ENCODE peak calls at places on chromosome 2, in seven cellular contexts. V is ovary, K is IMR-90, I is esophagus squamous epithelium, G is thoracic aorta, B is body of pancreas, H is left ventricle myocardium inferior. Y is an unnamed sample.
A peak's percentile ranks its signal among the peaks of the same experiment; 100 is the strongest.

GRCh38 chr2:163155279-163155883 is 316.8 kb upstream of the KCNH7 start:
- DNase-seq in I (no peak), H (no peak), G (no peak), B (no peak), K (peak; percentile 35), V (no peak), Y (peak; percentile 57)

GRCh38 chr2:59249441-59250330 is 1008.6 kb upstream of the FANCL start:
- DNase-seq in B (no peak), G (no peak), V (no peak), K (no peak), H (no peak), I (no peak), Y (no peak)

GRCh38 chr2:104889261-104890091 is 35.6 kb downstream of the POU3F3 start:
- DNase-seq in G (no peak), B (no peak), H (no peak), I (no peak), V (no peak), K (no peak), Y (no peak)

GRCh38 chr2:9365498-9366019 is 57.8 kb downstream of the ITGB1BP1 start:
- DNase-seq in B (no peak), K (no peak), V (no peak), G (no peak), H (no peak), I (no peak), Y (no peak)

GRCh38 chr2:144517825-144518699 is 1.9 kb downstream of the ZEB2 start:
- DNase-seq in I (no peak), H (no peak), K (no peak), V (peak; percentile 60), B (no peak), G (no peak), Y (no peak)

GRCh38 chr2:230877737-230878598 is 13.2 kb downstream of the ITM2C start:
- DNase-seq in G (no peak), B (no peak), K (no peak), H (no peak), V (no peak), I (no peak), Y (no peak)

GRCh38 chr2:169961911-169962310 is 134.7 kb downstream of the UBR3 start:
- DNase-seq in G (no peak), B (no peak), I (no peak), V (no peak), H (no peak), K (peak; percentile 88), Y (peak; percentile 74)

GRCh38 chr2:235685024-235685721 is 191.3 kb downstream of the AGAP1 start:
- DNase-seq in G (no peak), K (no peak), H (no peak), I (no peak), V (no peak), B (no peak), Y (no peak)

GRCh38 chr2:23761638-23762037 is 165.3 kb downstream of the ATAD2B start:
- DNase-seq in B (no peak), H (no peak), K (no peak), G (no peak), I (no peak), V (no peak), Y (no peak)

GRCh38 chr2:240932001-240932723 is 26.0 kb downstream of the CROCC2 start:
- DNase-seq in H (no peak), K (no peak), I (no peak), V (no peak), G (no peak), B (peak; percentile 1), Y (no peak)

GRCh38 chr2:189782221-189782671 is 1.9 kb downstream of the ORMDL1 start:
- DNase-seq in H (no peak), G (no peak), B (no peak), K (peak; percentile 29), V (no peak), I (no peak), Y (peak; percentile 13)

GRCh38 chr2:25041307-25041927 is 459 bp upstream of the EFR3B start:
- DNase-seq in G (no peak), K (peak; percentile 32), V (peak; percentile 73), H (peak; percentile 47), B (peak; percentile 77), I (no peak), Y (peak; percentile 45)

GRCh38 chr2:200336980-200337615 is 30.6 kb downstream of the SPATS2L start:
- DNase-seq in H (no peak), B (no peak), K (no peak), V (no peak), G (no peak), I (no peak), Y (no peak)

GRCh38 chr2:179538406-179538805 is 273.8 kb upstream of the SESTD1 start:
- DNase-seq in B (no peak), G (no peak), I (no peak), V (no peak), H (no peak), K (peak; percentile 41), Y (peak; percentile 81)

GRCh38 chr2:235639387-235639786 is 145.5 kb downstream of the AGAP1 start:
- DNase-seq in V (peak; percentile 52), G (peak; percentile 64), B (peak; percentile 32), I (no peak), H (peak; percentile 67), K (peak; percentile 95), Y (peak; percentile 46)

DNA sequence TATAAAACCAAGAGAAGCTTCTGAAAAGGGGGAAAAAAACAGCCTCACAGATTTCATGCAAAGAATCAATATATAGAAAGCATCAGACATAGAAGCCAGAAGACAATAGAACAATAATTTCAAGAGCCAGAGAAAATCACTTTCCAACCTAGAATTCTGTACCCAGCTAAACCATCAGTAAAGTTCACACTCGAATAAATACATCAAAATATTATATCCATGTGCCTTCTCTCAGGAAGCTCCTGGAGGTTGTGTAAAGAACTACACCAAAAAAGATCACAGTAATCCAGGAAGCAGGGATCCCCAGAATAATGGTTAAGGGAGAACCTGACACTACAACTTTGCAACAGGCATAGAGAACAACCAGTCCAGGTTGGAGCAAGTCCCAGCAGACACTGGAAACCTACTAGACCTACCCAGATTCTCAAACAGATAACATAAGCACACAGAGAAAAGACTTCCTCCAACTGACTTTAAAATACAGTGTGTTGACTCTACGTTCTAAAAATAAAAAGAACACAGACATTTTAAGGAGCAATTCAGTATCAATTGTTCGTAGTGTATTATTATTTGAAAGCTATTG is 401.9 kb upstream of the HS6ST1 start:
- DNase-seq in V (no peak), G (no peak), H (no peak), I (no peak), K (no peak), B (no peak), Y (no peak)
- TF ChIP-seq CTCF in V (no peak), G (no peak), H (no peak), I (no peak), K (peak; percentile 21), B (no peak), Y (no peak)

GRCh38 chr2:62381672-62382071 is 124.3 kb downstream of the TMEM17 start:
- DNase-seq in V (no peak), K (no peak), G (no peak), B (no peak), H (no peak), I (no peak), Y (no peak)

GRCh38 chr2:62383843-62384242 is 122.2 kb downstream of the TMEM17 start:
- DNase-seq in B (no peak), G (no peak), K (peak; percentile 20), V (no peak), I (no peak), H (no peak), Y (peak; percentile 35)

GRCh38 chr2:62382757-62383156 is 123.2 kb downstream of the TMEM17 start:
- DNase-seq in G (no peak), B (no peak), V (no peak), K (peak; percentile 10), H (no peak), I (no peak), Y (no peak)

GRCh38 chr2:62382122-62382521 is 123.9 kb downstream of the TMEM17 start:
- DNase-seq in K (no peak), B (no peak), G (no peak), V (no peak), H (no peak), I (no peak), Y (no peak)

DNA sequence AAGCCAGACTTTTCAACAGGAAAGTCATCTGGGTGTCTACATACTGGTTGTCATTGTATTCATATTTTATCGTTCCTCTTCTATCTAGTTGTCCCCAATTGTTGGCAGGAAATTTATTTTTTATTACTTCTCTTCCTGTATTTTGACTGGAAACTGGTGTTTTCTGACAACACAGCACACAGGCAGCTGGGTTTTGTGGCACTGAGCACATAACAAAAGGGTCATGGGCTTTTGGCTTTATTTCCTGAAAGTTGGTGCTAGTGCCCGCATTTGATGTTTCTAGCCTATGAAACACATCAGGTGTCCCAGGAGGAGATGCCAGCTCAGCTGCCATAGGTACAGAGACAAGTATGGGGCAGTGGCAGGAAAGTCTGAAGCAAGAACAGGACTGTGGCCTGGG is 126.4 kb downstream of the TMEM17 start:
- DNase-seq in I (no peak), B (no peak), G (no peak), V (no peak), H (no peak), K (no peak), Y (no peak)
- H3K4me3 ChIP-seq in I (no peak overlapping the region), B (no peak overlapping the region), G (no peak overlapping the region), V (no peak overlapping the region), H (no peak overlapping the region), K (no peak overlapping the region), Y (no peak overlapping the region)

DNA sequence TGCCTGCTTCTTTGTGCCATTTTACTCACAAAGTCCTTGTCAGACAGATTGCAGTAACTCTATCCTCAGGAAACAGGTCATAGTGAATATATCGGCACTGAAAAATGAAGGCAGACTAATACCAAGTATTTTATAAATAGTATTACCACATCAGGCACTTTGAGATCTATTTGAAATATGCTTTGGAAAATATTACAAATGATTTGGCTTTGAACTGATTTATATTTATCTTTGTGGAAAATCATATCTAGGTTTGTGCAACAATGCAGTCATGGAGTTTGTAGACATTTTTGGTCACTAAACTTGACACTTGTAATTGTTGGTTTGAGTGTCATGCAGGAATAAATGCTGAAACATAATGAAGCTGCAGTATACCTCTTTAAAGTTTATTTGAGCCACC is 511.8 kb downstream of the PLCL1 start:
- DNase-seq in H (no peak), I (no peak), G (no peak), V (no peak), B (no peak), K (no peak), Y (no peak)
- H3K27me3 ChIP-seq in H (peaks cover 92% of the 10 kb centered on the region), I (no peaks in the 10 kb centered on the region), G (no peaks in the 10 kb centered on the region), V (no peaks in the 10 kb centered on the region), B (no peaks in the 10 kb centered on the region), K (no peaks in the 10 kb centered on the region), Y (no peaks in the 10 kb centered on the region)

GRCh38 chr2:105974800-105975199 is 219.3 kb downstream of the UXS1 start:
- DNase-seq in H (no peak), V (no peak), B (no peak), K (no peak), I (no peak), G (no peak), Y (no peak)

GRCh38 chr2:105972226-105972625 is 221.9 kb downstream of the UXS1 start:
- DNase-seq in H (no peak), I (no peak), G (no peak), V (no peak), K (no peak), B (no peak), Y (no peak)

GRCh38 chr2:105969552-105969951 is 224.5 kb downstream of the UXS1 start:
- DNase-seq in K (no peak), B (no peak), V (no peak), I (no peak), H (no peak), G (no peak), Y (no peak)
- TF ChIP-seq CTCF in K (peak; percentile 27), B (no peak), V (no peak), I (peak; percentile 32), H (peak; percentile 13), G (no peak), Y (peak; percentile 32)